ENCODE peak calls at places on chromosomes 6 and 20, in ten cellular contexts. One of them, this sample, is unnamed.
A peak's percentile ranks its signal among the peaks of the same experiment; 100 is the strongest.

GRCh38 chr6:116557863-116558262 is 4.3 kb downstream of the CALHM4 start:
- DNase-seq in mesendoderm: no peak
- DNase-seq in spleen: no peak
- DNase-seq in CD8-positive, alpha-beta memory T cell: no peak
- DNase-seq in fibroblast of the aortic adventitia: peak; percentile 95
- DNase-seq in ovary: no peak
- DNase-seq in heart left ventricle: no peak
- DNase-seq in IMR-90: peak; percentile 98
- DNase-seq in OCI-LY7: no peak
- DNase-seq in fibroblast of pulmonary artery: peak; percentile 98
- DNase-seq in this sample: no peak

GRCh38 chr6:32941412-32941784 is 570 bp upstream of the HLA-DMB start:
- DNase-seq in mesendoderm: no peak
- DNase-seq in spleen: no peak
- DNase-seq in CD8-positive, alpha-beta memory T cell: peak; percentile 71
- DNase-seq in fibroblast of the aortic adventitia: no peak
- DNase-seq in ovary: no peak
- DNase-seq in heart left ventricle: no peak
- DNase-seq in IMR-90: no peak
- DNase-seq in OCI-LY7: peak; percentile 93
- DNase-seq in fibroblast of pulmonary artery: no peak
- DNase-seq in this sample: peak; percentile 93

GRCh38 chr6:51644426-51644825 is 443.0 kb downstream of the PKHD1 start:
- DNase-seq in mesendoderm: no peak
- DNase-seq in spleen: no peak
- DNase-seq in CD8-positive, alpha-beta memory T cell: no peak
- DNase-seq in fibroblast of the aortic adventitia: no peak
- DNase-seq in ovary: no peak
- DNase-seq in heart left ventricle: no peak
- DNase-seq in IMR-90: no peak
- DNase-seq in OCI-LY7: no peak
- DNase-seq in fibroblast of pulmonary artery: no peak
- DNase-seq in this sample: peak; percentile 3

GRCh38 chr6:164130151-164130550 is 715.6 kb downstream of the QKI start:
- DNase-seq in mesendoderm: no peak
- DNase-seq in spleen: no peak
- DNase-seq in CD8-positive, alpha-beta memory T cell: no peak
- DNase-seq in fibroblast of the aortic adventitia: no peak
- DNase-seq in ovary: no peak
- DNase-seq in heart left ventricle: no peak
- DNase-seq in IMR-90: no peak
- DNase-seq in OCI-LY7: no peak
- DNase-seq in fibroblast of pulmonary artery: no peak
- DNase-seq in this sample: no peak

GRCh38 chr6:128806274-128806673 is 76.7 kb upstream of the LAMA2 start:
- DNase-seq in mesendoderm: no peak
- DNase-seq in spleen: no peak
- DNase-seq in CD8-positive, alpha-beta memory T cell: no peak
- DNase-seq in fibroblast of the aortic adventitia: peak; percentile 26
- DNase-seq in ovary: no peak
- DNase-seq in heart left ventricle: no peak
- DNase-seq in IMR-90: no peak
- DNase-seq in OCI-LY7: no peak
- DNase-seq in fibroblast of pulmonary artery: peak; percentile 81
- DNase-seq in this sample: no peak

GRCh38 chr20:56788671-56789610 is 159.8 kb downstream of the TFAP2C start:
- DNase-seq in mesendoderm: no peak
- DNase-seq in spleen: no peak
- DNase-seq in CD8-positive, alpha-beta memory T cell: no peak
- DNase-seq in fibroblast of the aortic adventitia: no peak
- DNase-seq in ovary: no peak
- DNase-seq in heart left ventricle: no peak
- DNase-seq in IMR-90: no peak
- DNase-seq in OCI-LY7: no peak
- DNase-seq in fibroblast of pulmonary artery: peak; percentile 61
- DNase-seq in this sample: no peak

GRCh38 chr20:37729452-37729851 is 35.6 kb downstream of the CTNNBL1 start:
- DNase-seq in mesendoderm: peak; percentile 30
- DNase-seq in spleen: no peak
- DNase-seq in CD8-positive, alpha-beta memory T cell: no peak
- DNase-seq in fibroblast of the aortic adventitia: no peak
- DNase-seq in ovary: no peak
- DNase-seq in heart left ventricle: no peak
- DNase-seq in IMR-90: no peak
- DNase-seq in OCI-LY7: no peak
- DNase-seq in fibroblast of pulmonary artery: no peak
- DNase-seq in this sample: no peak

GRCh38 chr6:134176283-134176975 is 124.0 kb upstream of the SLC2A12 start:
- DNase-seq in mesendoderm: peak; percentile 68
- DNase-seq in spleen: peak; percentile 90
- DNase-seq in CD8-positive, alpha-beta memory T cell: no peak
- DNase-seq in fibroblast of the aortic adventitia: peak; percentile 66
- DNase-seq in ovary: peak; percentile 59
- DNase-seq in heart left ventricle: peak; percentile 82
- DNase-seq in IMR-90: peak; percentile 37
- DNase-seq in OCI-LY7: no peak
- DNase-seq in fibroblast of pulmonary artery: peak; percentile 72
- DNase-seq in this sample: no peak

GRCh38 chr6:109174911-109175310 is 79.6 kb downstream of the CEP57L1 start:
- DNase-seq in mesendoderm: no peak
- DNase-seq in spleen: no peak
- DNase-seq in CD8-positive, alpha-beta memory T cell: no peak
- DNase-seq in fibroblast of the aortic adventitia: no peak
- DNase-seq in ovary: no peak
- DNase-seq in heart left ventricle: no peak
- DNase-seq in IMR-90: no peak
- DNase-seq in OCI-LY7: no peak
- DNase-seq in fibroblast of pulmonary artery: no peak
- DNase-seq in this sample: no peak

GRCh38 chr6:138036111-138036510 is 71.1 kb downstream of the PERP start:
- DNase-seq in mesendoderm: peak; percentile 21
- DNase-seq in spleen: no peak
- DNase-seq in CD8-positive, alpha-beta memory T cell: no peak
- DNase-seq in fibroblast of the aortic adventitia: no peak
- DNase-seq in ovary: no peak
- DNase-seq in heart left ventricle: no peak
- DNase-seq in IMR-90: no peak
- DNase-seq in OCI-LY7: no peak
- DNase-seq in fibroblast of pulmonary artery: no peak
- DNase-seq in this sample: no peak

GRCh38 chr6:209432-210103 is 82.7 kb upstream of the DUSP22 start:
- DNase-seq in mesendoderm: no peak
- DNase-seq in spleen: no peak
- DNase-seq in CD8-positive, alpha-beta memory T cell: peak; percentile 67
- DNase-seq in fibroblast of the aortic adventitia: no peak
- DNase-seq in ovary: no peak
- DNase-seq in heart left ventricle: no peak
- DNase-seq in IMR-90: no peak
- DNase-seq in OCI-LY7: no peak
- DNase-seq in fibroblast of pulmonary artery: no peak
- DNase-seq in this sample: peak; percentile 91

GRCh38 chr6:105983763-105984162 is 102.4 kb upstream of the PRDM1 start:
- DNase-seq in mesendoderm: no peak
- DNase-seq in spleen: no peak
- DNase-seq in CD8-positive, alpha-beta memory T cell: no peak
- DNase-seq in fibroblast of the aortic adventitia: no peak
- DNase-seq in ovary: no peak
- DNase-seq in heart left ventricle: no peak
- DNase-seq in IMR-90: no peak
- DNase-seq in OCI-LY7: no peak
- DNase-seq in fibroblast of pulmonary artery: no peak
- DNase-seq in this sample: no peak

GRCh38 chr6:129662980-129663431 is 47.0 kb downstream of the ARHGAP18 start:
- DNase-seq in mesendoderm: no peak
- DNase-seq in spleen: no peak
- DNase-seq in CD8-positive, alpha-beta memory T cell: no peak
- DNase-seq in fibroblast of the aortic adventitia: no peak
- DNase-seq in ovary: no peak
- DNase-seq in heart left ventricle: no peak
- DNase-seq in IMR-90: no peak
- DNase-seq in OCI-LY7: no peak
- DNase-seq in fibroblast of pulmonary artery: no peak
- DNase-seq in this sample: peak; percentile 66

GRCh38 chr6:149567194-149567586 is 1.0 kb downstream of the GINM1 start:
- DNase-seq in mesendoderm: no peak
- DNase-seq in spleen: no peak
- DNase-seq in CD8-positive, alpha-beta memory T cell: no peak
- DNase-seq in fibroblast of the aortic adventitia: no peak
- DNase-seq in ovary: no peak
- DNase-seq in heart left ventricle: no peak
- DNase-seq in IMR-90: no peak
- DNase-seq in OCI-LY7: peak; percentile 45
- DNase-seq in fibroblast of pulmonary artery: no peak
- DNase-seq in this sample: peak; percentile 60

GRCh38 chr6:74598473-74599393 is 607.1 kb downstream of the COL12A1 start:
- DNase-seq in mesendoderm: no peak
- DNase-seq in spleen: no peak
- DNase-seq in CD8-positive, alpha-beta memory T cell: no peak
- DNase-seq in fibroblast of the aortic adventitia: no peak
- DNase-seq in ovary: no peak
- DNase-seq in heart left ventricle: no peak
- DNase-seq in IMR-90: peak; percentile 50
- DNase-seq in OCI-LY7: no peak
- DNase-seq in fibroblast of pulmonary artery: no peak
- DNase-seq in this sample: peak; percentile 88
- H3K4me3 ChIP-seq in mesendoderm: no peak overlapping the region
- H3K4me3 ChIP-seq in spleen: no peak overlapping the region
- H3K4me3 ChIP-seq in CD8-positive, alpha-beta memory T cell: no peak overlapping the region
- H3K4me3 ChIP-seq in fibroblast of the aortic adventitia: no peak overlapping the region
- H3K4me3 ChIP-seq in ovary: no peak overlapping the region
- H3K4me3 ChIP-seq in heart left ventricle: no peak overlapping the region
- H3K4me3 ChIP-seq in IMR-90: no peak overlapping the region
- H3K4me3 ChIP-seq in OCI-LY7: no peak overlapping the region
- H3K4me3 ChIP-seq in fibroblast of pulmonary artery: no peak overlapping the region
- H3K4me3 ChIP-seq in this sample: no peak overlapping the region

GRCh38 chr6:126672654-126673053 is 332.7 kb downstream of the CENPW start:
- DNase-seq in mesendoderm: no peak
- DNase-seq in spleen: no peak
- DNase-seq in CD8-positive, alpha-beta memory T cell: no peak
- DNase-seq in fibroblast of the aortic adventitia: peak; percentile 88
- DNase-seq in ovary: no peak
- DNase-seq in heart left ventricle: no peak
- DNase-seq in IMR-90: no peak
- DNase-seq in OCI-LY7: no peak
- DNase-seq in fibroblast of pulmonary artery: peak; percentile 24
- DNase-seq in this sample: peak; percentile 35
- H3K4me3 ChIP-seq in mesendoderm: no peak overlapping the region
- H3K4me3 ChIP-seq in spleen: no peak overlapping the region
- H3K4me3 ChIP-seq in CD8-positive, alpha-beta memory T cell: no peak overlapping the region
- H3K4me3 ChIP-seq in fibroblast of the aortic adventitia: no peak overlapping the region
- H3K4me3 ChIP-seq in ovary: no peak overlapping the region
- H3K4me3 ChIP-seq in heart left ventricle: no peak overlapping the region
- H3K4me3 ChIP-seq in IMR-90: no peak overlapping the region
- H3K4me3 ChIP-seq in OCI-LY7: no peak overlapping the region
- H3K4me3 ChIP-seq in fibroblast of pulmonary artery: no peak overlapping the region
- H3K4me3 ChIP-seq in this sample: no peak overlapping the region

DNA sequence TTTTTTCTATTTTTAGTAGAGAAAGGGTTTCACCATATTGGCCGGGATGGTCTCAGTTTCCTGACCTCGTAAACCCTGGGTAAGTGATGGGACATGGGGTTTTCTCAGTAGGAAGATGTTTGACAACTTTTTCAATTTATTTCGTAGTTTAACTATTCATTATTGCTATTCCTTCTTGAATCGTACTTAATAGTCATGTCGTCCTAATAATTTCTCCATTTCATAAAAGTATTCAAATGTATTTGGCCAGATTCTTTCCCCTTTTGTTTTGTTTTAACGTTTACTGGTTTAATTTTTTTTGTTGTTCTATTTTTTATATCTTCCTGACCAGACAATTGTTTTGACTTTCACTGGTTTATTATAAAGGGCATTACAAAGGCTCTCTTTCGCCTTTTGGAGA is 16.3 kb downstream of the GPX5 start:
- DNase-seq in mesendoderm: no peak
- DNase-seq in spleen: no peak
- DNase-seq in CD8-positive, alpha-beta memory T cell: no peak
- DNase-seq in fibroblast of the aortic adventitia: no peak
- DNase-seq in ovary: no peak
- DNase-seq in heart left ventricle: no peak
- DNase-seq in IMR-90: no peak
- DNase-seq in OCI-LY7: no peak
- DNase-seq in fibroblast of pulmonary artery: no peak
- DNase-seq in this sample: no peak
- H3K4me3 ChIP-seq in mesendoderm: peak overlapping the region; percentile 48
- H3K4me3 ChIP-seq in spleen: no peak overlapping the region
- H3K4me3 ChIP-seq in CD8-positive, alpha-beta memory T cell: peak overlapping the region; percentile 60
- H3K4me3 ChIP-seq in fibroblast of the aortic adventitia: no peak overlapping the region
- H3K4me3 ChIP-seq in ovary: no peak overlapping the region
- H3K4me3 ChIP-seq in heart left ventricle: no peak overlapping the region
- H3K4me3 ChIP-seq in IMR-90: no peak overlapping the region
- H3K4me3 ChIP-seq in OCI-LY7: no peak overlapping the region
- H3K4me3 ChIP-seq in fibroblast of pulmonary artery: no peak overlapping the region
- H3K4me3 ChIP-seq in this sample: peak overlapping the region; percentile 63

GRCh38 chr6:131628726-131629125 is 684 bp upstream of the MED23 start:
- DNase-seq in mesendoderm: no peak
- DNase-seq in spleen: no peak
- DNase-seq in CD8-positive, alpha-beta memory T cell: no peak
- DNase-seq in fibroblast of the aortic adventitia: no peak
- DNase-seq in ovary: no peak
- DNase-seq in heart left ventricle: no peak
- DNase-seq in IMR-90: no peak
- DNase-seq in OCI-LY7: no peak
- DNase-seq in fibroblast of pulmonary artery: no peak
- DNase-seq in this sample: no peak
- H3K4me3 ChIP-seq in mesendoderm: no peak overlapping the region
- H3K4me3 ChIP-seq in spleen: peak overlapping the region; percentile 86
- H3K4me3 ChIP-seq in CD8-positive, alpha-beta memory T cell: peak overlapping the region; percentile 91
- H3K4me3 ChIP-seq in fibroblast of the aortic adventitia: no peak overlapping the region
- H3K4me3 ChIP-seq in ovary: peak overlapping the region; percentile 78
- H3K4me3 ChIP-seq in heart left ventricle: peak overlapping the region; percentile 58
- H3K4me3 ChIP-seq in IMR-90: no peak overlapping the region
- H3K4me3 ChIP-seq in OCI-LY7: peak overlapping the region; percentile 87
- H3K4me3 ChIP-seq in fibroblast of pulmonary artery: peak overlapping the region; percentile 97
- H3K4me3 ChIP-seq in this sample: peak overlapping the region; percentile 73

DNA sequence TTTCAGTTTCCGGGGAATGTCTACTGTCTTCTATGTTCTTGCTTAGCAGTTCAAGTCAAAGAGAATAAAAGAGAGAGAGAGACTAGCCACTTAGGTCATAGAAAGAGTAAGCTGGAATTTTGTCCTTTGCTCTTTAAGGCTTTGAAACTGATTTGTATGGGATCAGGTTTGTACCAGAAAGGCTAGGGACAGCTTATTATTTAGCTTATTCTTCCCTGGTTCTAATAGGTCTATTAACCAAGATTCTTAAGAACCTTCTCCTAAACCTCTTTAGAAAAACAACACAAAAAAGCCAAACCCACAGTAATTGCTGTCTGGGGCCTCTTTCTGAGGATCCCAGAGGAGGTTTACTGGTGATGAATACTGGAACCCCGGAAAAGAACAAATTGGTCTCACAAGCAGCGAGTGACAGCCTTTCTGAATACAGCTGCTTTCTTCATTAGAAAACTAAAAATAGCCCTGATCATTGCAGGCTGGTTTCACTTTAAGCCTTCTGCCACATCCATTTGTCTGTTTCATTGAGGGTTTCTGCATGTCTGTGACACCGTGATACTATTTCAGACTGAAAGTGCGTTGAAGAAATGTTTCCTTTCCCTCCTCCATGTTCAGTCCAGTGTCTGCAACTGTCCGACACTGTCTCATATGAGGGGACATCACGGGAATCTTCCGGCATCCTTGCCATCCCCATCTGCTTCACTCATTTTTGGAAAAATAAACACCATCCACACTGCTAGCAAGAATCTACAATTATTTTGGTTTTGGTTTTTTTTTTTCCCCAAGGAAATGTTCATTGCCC is 75.1 kb upstream of the ATXN1 start:
- DNase-seq in mesendoderm: no peak
- DNase-seq in spleen: no peak
- DNase-seq in CD8-positive, alpha-beta memory T cell: no peak
- DNase-seq in fibroblast of the aortic adventitia: peak; percentile 11
- DNase-seq in ovary: no peak
- DNase-seq in heart left ventricle: no peak
- DNase-seq in IMR-90: peak; percentile 26
- DNase-seq in OCI-LY7: no peak
- DNase-seq in fibroblast of pulmonary artery: no peak
- DNase-seq in this sample: peak; percentile 77
- H3K4me3 ChIP-seq in mesendoderm: no peak overlapping the region
- H3K4me3 ChIP-seq in spleen: peak overlapping the region; percentile 4
- H3K4me3 ChIP-seq in CD8-positive, alpha-beta memory T cell: peak overlapping the region; percentile 30
- H3K4me3 ChIP-seq in fibroblast of the aortic adventitia: no peak overlapping the region
- H3K4me3 ChIP-seq in ovary: no peak overlapping the region
- H3K4me3 ChIP-seq in heart left ventricle: no peak overlapping the region
- H3K4me3 ChIP-seq in IMR-90: peak overlapping the region; percentile 35
- H3K4me3 ChIP-seq in OCI-LY7: no peak overlapping the region
- H3K4me3 ChIP-seq in fibroblast of pulmonary artery: no peak overlapping the region
- H3K4me3 ChIP-seq in this sample: no peak overlapping the region